ENCODE peak calls at places on chromosomes 5 and 9, in seven cellular contexts. V, R, G, J, F, H and Q are unnamed samples.

GRCh38 chr9:131500939-131501541 is 1.7 kb upstream of the POMT1 start:
- DNase-seq in V (no peak), R (no peak), G (peak; percentile 74), J (peak; percentile 81), F (no peak), H (peak; percentile 84), Q (no peak)

GRCh38 chr5:140345919-140346347 is 470 bp downstream of the HBEGF start:
- DNase-seq in V (peak; percentile 78), R (no peak), G (peak; percentile 38), J (no peak), F (no peak), H (peak; percentile 83), Q (peak; percentile 42)

GRCh38 chr5:64690417-64691151 is at the start of gene SHISAL2B:
- DNase-seq in V (peak; percentile 79), R (no peak), G (no peak), J (no peak), F (no peak), H (peak; percentile 31), Q (no peak)

GRCh38 chr9:128149951-128150593 is 819 bp downstream of the LCN2 start:
- DNase-seq in V (no peak), R (no peak), G (no peak), J (no peak), F (no peak), H (no peak), Q (no peak)

GRCh38 chr5:171681667-171682066 is 104.0 kb upstream of the SMIM23 start:
- DNase-seq in V (no peak), R (no peak), G (no peak), J (no peak), F (no peak), H (peak; percentile 60), Q (no peak)

GRCh38 chr5:52727568-52727967 is 60.1 kb upstream of the ITGA1 start:
- DNase-seq in V (peak; percentile 6), R (no peak), G (peak; percentile 61), J (no peak), F (no peak), H (peak; percentile 91), Q (no peak)

GRCh38 chr9:33813712-33814641 is 3.0 kb upstream of the UBE2R2 start:
- DNase-seq in V (peak; percentile 62), R (peak; percentile 73), G (peak; percentile 43), J (peak; percentile 63), F (peak; percentile 83), H (peak; percentile 92), Q (peak; percentile 78)

GRCh38 chr5:14582797-14583137 is 1.2 kb downstream of the OTULINL start:
- DNase-seq in V (no peak), R (no peak), G (no peak), J (no peak), F (no peak), H (peak; percentile 20), Q (no peak)

GRCh38 chr5:107486489-107486888 is 184.2 kb downstream of the EFNA5 start:
- DNase-seq in V (no peak), R (peak; percentile 36), G (peak; percentile 72), J (no peak), F (no peak), H (peak; percentile 40), Q (no peak)

GRCh38 chr5:7714697-7715096 is 136.2 kb downstream of the CFAP90 start:
- DNase-seq in V (no peak), R (no peak), G (no peak), J (no peak), F (no peak), H (no peak), Q (no peak)

GRCh38 chr5:72015103-72015548 is 92.1 kb upstream of the MAP1B start:
- DNase-seq in V (no peak), R (peak; percentile 93), G (no peak), J (no peak), F (no peak), H (peak; percentile 44), Q (no peak)

GRCh38 chr5:180718810-180719453 is 20.9 kb downstream of the OR2Y1 start:
- DNase-seq in V (peak; percentile 69), R (peak; percentile 46), G (no peak), J (peak; percentile 74), F (peak; percentile 66), H (peak; percentile 54), Q (peak; percentile 44)

GRCh38 chr5:41371741-41372140 is 138.7 kb downstream of the PLCXD3 start:
- DNase-seq in V (no peak), R (no peak), G (peak; percentile 56), J (no peak), F (no peak), H (peak; percentile 80), Q (no peak)

GRCh38 chr5:173745123-173745522 is 128.7 kb upstream of the BOD1 start:
- DNase-seq in V (peak; percentile 27), R (no peak), G (no peak), J (peak; percentile 98), F (peak; percentile 85), H (no peak), Q (peak; percentile 99)

GRCh38 chr5:160379485-160379884 is 9.1 kb upstream of the C1QTNF2 start:
- DNase-seq in V (no peak), R (no peak), G (no peak), J (peak; percentile 2), F (no peak), H (no peak), Q (no peak)

GRCh38 chr5:73793911-73794310 is 167.9 kb downstream of the ARHGEF28 start:
- DNase-seq in V (no peak), R (no peak), G (no peak), J (no peak), F (no peak), H (no peak), Q (no peak)

GRCh38 chr9:126745574-126746411 is 59.0 kb upstream of the ZBTB43 start:
- DNase-seq in V (no peak), R (no peak), G (no peak), J (no peak), F (no peak), H (no peak), Q (no peak)
- H3K9me2 ChIP-seq in V (no peaks in the 10 kb centered on the region), R (no peaks in the 10 kb centered on the region), G (no peaks in the 10 kb centered on the region), J (no peaks in the 10 kb centered on the region), F (no peaks in the 10 kb centered on the region), H (no peaks in the 10 kb centered on the region), Q (no peaks in the 10 kb centered on the region)

GRCh38 chr5:8923516-8923915 is 622.4 kb downstream of the SEMA5A start:
- DNase-seq in V (no peak), R (no peak), G (no peak), J (no peak), F (no peak), H (no peak), Q (no peak)
- H2AFZ ChIP-seq in V (peak overlapping the region; percentile 56), R (no peak overlapping the region), G (no peak overlapping the region), J (no peak overlapping the region), F (no peak overlapping the region), H (no peak overlapping the region), Q (no peak overlapping the region)

GRCh38 chr5:149172709-149173505 is 31.6 kb downstream of the ABLIM3 start:
- DNase-seq in V (no peak), R (no peak), G (no peak), J (no peak), F (no peak), H (peak; percentile 49), Q (no peak)

GRCh38 chr5:149177339-149177843 is 36.1 kb downstream of the ABLIM3 start:
- DNase-seq in V (no peak), R (no peak), G (no peak), J (no peak), F (no peak), H (no peak), Q (no peak)

GRCh38 chr5:149177911-149178565 is 36.7 kb downstream of the ABLIM3 start:
- DNase-seq in V (peak; percentile 47), R (no peak), G (no peak), J (no peak), F (no peak), H (no peak), Q (no peak)

GRCh38 chr5:149174847-149175234 is 33.5 kb downstream of the ABLIM3 start:
- DNase-seq in V (no peak), R (no peak), G (no peak), J (no peak), F (no peak), H (peak; percentile 39), Q (no peak)

DNA sequence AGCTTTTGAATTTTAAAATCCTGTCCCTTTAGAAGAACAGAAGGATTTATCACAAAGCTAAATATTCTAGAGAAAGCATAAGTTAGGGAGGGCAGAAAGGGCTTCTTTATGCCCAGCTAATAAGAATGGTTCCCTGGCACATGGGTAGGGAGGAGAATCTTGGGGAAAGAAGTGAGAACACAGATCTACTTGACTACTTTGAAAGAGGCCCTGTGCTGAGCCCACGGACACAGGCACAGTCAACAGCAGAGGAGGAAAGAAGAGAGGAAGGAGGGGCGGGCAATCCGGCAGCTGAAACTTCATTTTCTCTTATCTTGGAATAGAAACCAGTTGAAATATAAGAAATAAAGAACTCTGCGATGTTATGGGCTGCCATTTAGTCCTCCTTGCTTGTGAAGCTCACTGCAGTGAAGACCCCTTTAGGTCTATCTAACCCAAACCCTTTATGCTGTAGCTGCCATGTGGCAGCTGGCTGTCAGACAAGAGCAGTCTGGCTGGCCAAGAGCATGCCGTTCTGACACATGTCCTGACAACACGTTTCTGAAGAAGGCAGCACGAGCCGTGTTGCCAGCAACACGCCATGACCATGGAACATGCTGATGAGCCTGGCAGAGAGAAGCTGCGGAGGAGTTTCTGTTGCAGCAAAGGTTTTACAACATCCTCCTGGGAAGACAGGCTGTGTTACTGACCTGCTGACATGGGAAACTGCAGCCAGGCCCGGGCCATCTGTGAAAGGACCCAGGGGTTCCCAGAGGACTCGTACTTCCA is 34.2 kb downstream of the ABLIM3 start:
- DNase-seq in V (no peak), R (no peak), G (no peak), J (no peak), F (no peak), H (peak; percentile 52), Q (no peak)
- H3K4me1 ChIP-seq in V (no peaks in the 10 kb centered on the region), R (peaks cover 40% of the 10 kb centered on the region), G (peaks cover 17% of the 10 kb centered on the region), J (no peaks in the 10 kb centered on the region), F (no peaks in the 10 kb centered on the region), H (peaks cover 45% of the 10 kb centered on the region), Q (no peaks in the 10 kb centered on the region)

DNA sequence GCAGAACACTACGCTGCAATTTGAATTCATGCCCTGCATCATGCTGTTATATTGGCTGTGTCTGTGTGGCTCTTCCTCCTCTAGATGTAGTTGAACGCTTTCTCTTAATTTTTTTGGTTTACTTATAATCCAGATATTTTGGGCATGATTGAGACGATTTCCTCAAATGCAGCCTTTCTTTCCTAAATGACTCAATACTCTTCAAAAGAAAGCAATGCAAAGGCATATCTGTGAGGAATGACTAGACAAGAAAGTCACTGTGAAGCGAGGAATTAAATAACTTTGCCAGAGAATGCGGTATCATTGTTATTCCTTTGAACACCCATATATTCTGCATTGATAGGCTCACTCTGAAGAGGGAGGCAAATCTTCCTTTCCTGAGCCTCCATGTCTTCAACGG is 152.8 kb downstream of the YIPF5 start:
- DNase-seq in V (no peak), R (no peak), G (no peak), J (no peak), F (no peak), H (peak; percentile 34), Q (no peak)
- H3K9me2 ChIP-seq in V (peaks cover 4% of the 10 kb centered on the region), R (no peaks in the 10 kb centered on the region), G (no peaks in the 10 kb centered on the region), J (no peaks in the 10 kb centered on the region), F (no peaks in the 10 kb centered on the region), H (no peaks in the 10 kb centered on the region), Q (no peaks in the 10 kb centered on the region)